ENCODE peak calls at places on chromosomes 12 and 14, in nine cellular contexts. U, T, W, Y, A, Z, D, M and J are unnamed samples.

GRCh38 chr14:44846232-44846824 is 115.4 kb downstream of the KLHL28 start:
- DNase-seq in U (no peak), T (no peak), W (no peak), Y (no peak), A (no peak), Z (peak; percentile 58), D (no peak), M (peak; percentile 74), J (no peak)

GRCh38 chr12:119247720-119248043 is 69.0 kb downstream of the HSPB8 start:
- DNase-seq in U (no peak), T (no peak), W (no peak), Y (no peak), A (no peak), Z (no peak), D (no peak), M (no peak), J (no peak)

GRCh38 chr14:46574236-46574970 is 77.2 kb downstream of the RPL10L start:
- DNase-seq in U (no peak), T (no peak), W (no peak), Y (no peak), A (no peak), Z (no peak), D (no peak), M (no peak), J (no peak)

GRCh38 chr14:85250369-85250768 is 279.6 kb upstream of the FLRT2 start:
- DNase-seq in U (no peak), T (no peak), W (no peak), Y (no peak), A (no peak), Z (no peak), D (no peak), M (no peak), J (no peak)

GRCh38 chr14:72716471-72716870 is 177.4 kb downstream of the DPF3 start:
- DNase-seq in U (no peak), T (no peak), W (no peak), Y (no peak), A (no peak), Z (no peak), D (no peak), M (no peak), J (no peak)

GRCh38 chr12:67452119-67452805 is 183.1 kb downstream of the CAND1 start:
- DNase-seq in U (no peak), T (no peak), W (no peak), Y (no peak), A (no peak), Z (peak; percentile 79), D (no peak), M (no peak), J (no peak)

GRCh38 chr12:121814429-121815119 is 10.8 kb downstream of the SETD1B start:
- DNase-seq in U (peak; percentile 69), T (no peak), W (no peak), Y (no peak), A (no peak), Z (no peak), D (peak; percentile 11), M (no peak), J (no peak)

GRCh38 chr12:52739963-52740362 is 36.6 kb upstream of the KRT77 start:
- DNase-seq in U (no peak), T (no peak), W (no peak), Y (no peak), A (no peak), Z (no peak), D (no peak), M (no peak), J (no peak)

GRCh38 chr12:7351177-7351576 is 47.3 kb downstream of the ACSM4 start:
- DNase-seq in U (no peak), T (no peak), W (no peak), Y (no peak), A (no peak), Z (no peak), D (no peak), M (no peak), J (no peak)

GRCh38 chr12:87300-87699 is 20.7 kb downstream of the IQSEC3 start:
- DNase-seq in U (no peak), T (no peak), W (no peak), Y (no peak), A (no peak), Z (no peak), D (no peak), M (no peak), J (no peak)

GRCh38 chr12:118371354-118372282 is 1.1 kb downstream of the TAOK3 start:
- DNase-seq in U (peak; percentile 80), T (peak; percentile 19), W (no peak), Y (peak; percentile 23), A (peak; percentile 27), Z (no peak), D (peak; percentile 14), M (peak; percentile 38), J (peak; percentile 25)

GRCh38 chr14:31819281-31819680 is 257.8 kb upstream of the ARHGAP5 start:
- DNase-seq in U (no peak), T (no peak), W (no peak), Y (no peak), A (no peak), Z (no peak), D (no peak), M (peak; percentile 41), J (no peak)

GRCh38 chr14:54564071-54564798 is 2.7 kb upstream of the SAMD4A start:
- DNase-seq in U (no peak), T (no peak), W (no peak), Y (no peak), A (no peak), Z (peak; percentile 50), D (no peak), M (peak; percentile 82), J (no peak)

GRCh38 chr14:92135269-92135668 is 13.5 kb downstream of the CPSF2 start:
- DNase-seq in U (no peak), T (no peak), W (no peak), Y (no peak), A (no peak), Z (peak; percentile 13), D (no peak), M (peak; percentile 79), J (no peak)

GRCh38 chr12:116434155-116435065 is 124.8 kb upstream of the MAP1LC3B2 start:
- DNase-seq in U (peak; percentile 94), T (peak; percentile 75), W (peak; percentile 75), Y (peak; percentile 57), A (peak; percentile 80), Z (no peak), D (peak; percentile 84), M (peak; percentile 99), J (peak; percentile 79)

GRCh38 chr12:76628745-76629144 is 69.2 kb upstream of the OSBPL8 start:
- DNase-seq in U (no peak), T (no peak), W (no peak), Y (no peak), A (no peak), Z (no peak), D (no peak), M (no peak), J (no peak)

GRCh38 chr12:76085159-76085868 is 829 bp upstream of the NAP1L1 start:
- DNase-seq in U (no peak), T (no peak), W (no peak), Y (no peak), A (no peak), Z (peak; percentile 82), D (no peak), M (peak; percentile 30), J (no peak)

DNA sequence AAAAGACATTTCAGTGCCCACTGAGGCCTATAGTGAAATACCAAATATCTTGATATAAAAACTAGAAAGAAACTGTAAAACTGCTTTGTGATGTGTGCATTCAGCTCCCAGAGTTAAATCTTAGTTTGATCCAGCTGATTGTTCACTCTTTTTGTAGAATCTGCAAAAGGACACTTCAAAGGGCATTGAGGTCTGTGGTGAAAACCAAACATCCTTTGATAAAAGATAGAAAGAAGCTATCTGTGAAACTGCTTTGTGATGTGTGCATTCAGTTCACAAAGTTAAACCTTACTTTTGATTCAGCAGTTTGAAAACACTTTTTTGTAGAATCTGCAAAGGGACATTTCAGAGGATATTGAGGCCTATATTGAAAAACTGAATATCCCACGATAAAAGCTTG is 290.7 kb upstream of the ALG10B start:
- DNase-seq in U (no peak), T (no peak), W (no peak), Y (no peak), A (no peak), Z (no peak), D (no peak), M (no peak), J (no peak)
- H3K9me3 ChIP-seq in U (peaks cover 3% of the 10 kb centered on the region), T (peaks cover 64% of the 10 kb centered on the region), W (peaks cover 69% of the 10 kb centered on the region), Y (no peaks in the 10 kb centered on the region), A (no peaks in the 10 kb centered on the region), Z (peaks cover 18% of the 10 kb centered on the region), D (no peaks in the 10 kb centered on the region), M (peaks cover 50% of the 10 kb centered on the region), J (peaks cover 78% of the 10 kb centered on the region)

GRCh38 chr14:28412076-28412475 is 354.5 kb upstream of the FOXG1 start:
- DNase-seq in U (no peak), T (no peak), W (no peak), Y (no peak), A (no peak), Z (no peak), D (no peak), M (peak; percentile 61), J (no peak)
- H3K9me3 ChIP-seq in U (no peaks in the 10 kb centered on the region), T (peaks cover 10% of the 10 kb centered on the region), W (peaks cover 6% of the 10 kb centered on the region), Y (no peaks in the 10 kb centered on the region), A (no peaks in the 10 kb centered on the region), Z (no peaks in the 10 kb centered on the region), D (no peaks in the 10 kb centered on the region), M (no peaks in the 10 kb centered on the region), J (peaks cover 27% of the 10 kb centered on the region)

DNA sequence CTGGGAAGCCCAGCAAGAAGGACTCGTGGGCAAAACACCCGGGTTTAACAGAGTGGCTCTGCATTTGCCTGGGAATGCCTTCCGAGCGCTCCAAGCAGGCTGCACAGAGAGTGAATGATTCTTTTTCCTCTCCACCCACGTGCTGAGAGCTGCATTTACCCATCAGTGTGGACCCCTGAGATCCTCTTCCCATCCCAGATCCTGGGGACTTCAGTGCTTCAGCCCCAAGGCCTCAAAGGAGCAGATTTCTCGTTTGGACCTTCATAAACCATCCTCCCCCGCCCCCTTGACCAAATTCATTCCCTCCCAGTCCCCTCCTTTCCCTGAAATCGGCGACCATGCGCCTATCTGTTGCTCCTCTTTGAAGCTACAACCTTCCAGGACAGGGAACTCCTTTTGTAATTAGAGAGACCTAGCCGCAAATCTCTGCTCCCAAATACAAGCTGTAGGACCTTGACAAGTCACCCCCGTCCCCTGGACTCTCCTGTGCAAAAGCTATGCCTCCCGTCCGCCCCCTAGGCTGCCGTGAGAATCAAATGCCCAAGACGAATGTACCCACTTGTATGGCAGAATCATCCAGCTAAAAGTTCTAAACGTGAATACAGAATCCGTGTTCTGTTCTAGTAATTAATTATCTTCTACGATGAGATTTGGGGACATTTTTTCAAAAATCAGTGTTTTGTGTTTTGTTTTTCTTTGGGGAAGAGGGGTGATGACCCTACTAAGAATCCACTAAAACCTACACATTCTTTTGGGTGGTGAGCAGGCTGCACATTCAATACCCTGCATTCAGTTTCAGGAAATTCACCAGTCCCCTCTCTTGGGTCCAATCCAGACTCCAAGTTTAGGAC is 8.8 kb downstream of the TBX5 start:
- DNase-seq in U (no peak), T (no peak), W (no peak), Y (no peak), A (no peak), Z (no peak), D (no peak), M (no peak), J (no peak)
- H3K9me3 ChIP-seq in U (no peaks in the 10 kb centered on the region), T (no peaks in the 10 kb centered on the region), W (no peaks in the 10 kb centered on the region), Y (no peaks in the 10 kb centered on the region), A (no peaks in the 10 kb centered on the region), Z (no peaks in the 10 kb centered on the region), D (no peaks in the 10 kb centered on the region), M (no peaks in the 10 kb centered on the region), J (no peaks in the 10 kb centered on the region)

GRCh38 chr14:106635569-106635968 is 1109.2 kb downstream of the TMEM121 start:
- DNase-seq in U (no peak), T (no peak), W (no peak), Y (no peak), A (no peak), Z (no peak), D (no peak), M (no peak), J (no peak)

GRCh38 chr14:106631886-106632285 is 1105.5 kb downstream of the TMEM121 start:
- DNase-seq in U (no peak), T (no peak), W (no peak), Y (no peak), A (no peak), Z (no peak), D (no peak), M (no peak), J (no peak)
- H3K9me3 ChIP-seq in U (no peaks in the 10 kb centered on the region), T (no peaks in the 10 kb centered on the region), W (no peaks in the 10 kb centered on the region), Y (no peaks in the 10 kb centered on the region), A (no peaks in the 10 kb centered on the region), Z (no peaks in the 10 kb centered on the region), D (no peaks in the 10 kb centered on the region), M (no peaks in the 10 kb centered on the region), J (no peaks in the 10 kb centered on the region)